ENCODE peak calls at places on chromosome 1, in six cellular contexts. S is uterus; P is NCI-H2081; T is substantia nigra; Z is NCI-H1930; G is naive thymus-derived CD4-positive, alpha-beta T cell. R is an unnamed sample.

GRCh38 chr1:89948726-89949345 is 46.1 kb upstream of the ZNF326 start:
- DNase-seq in S (no peak), G (no peak), Z (no peak), P (no peak), T (no peak), R (no peak)

GRCh38 chr1:54542962-54543539 is 5.0 kb upstream of the ACOT11 start:
- DNase-seq in P (no peak), T (no peak), G (no peak), Z (no peak), S (no peak), R (no peak)

GRCh38 chr1:149962039-149962647 is 25.5 kb upstream of the MTMR11 start:
- DNase-seq in T (no peak), P (peak; percentile 76), S (peak; percentile 60), Z (peak; percentile 31), G (peak; percentile 59), R (peak; percentile 22)

GRCh38 chr1:31102501-31102950 is 37.0 kb upstream of the PUM1 start:
- DNase-seq in G (no peak), S (no peak), P (no peak), T (no peak), Z (no peak), R (no peak)

GRCh38 chr1:93304716-93305138 is 41.0 kb upstream of the DR1 start:
- DNase-seq in Z (peak; percentile 2), T (no peak), P (peak; percentile 39), S (peak; percentile 52), G (peak; percentile 66), R (peak; percentile 4)

GRCh38 chr1:23453455-23454000 is 29.0 kb upstream of the TCEA3 start:
- DNase-seq in P (no peak), S (no peak), G (no peak), T (no peak), Z (no peak), R (no peak)

GRCh38 chr1:22131875-22132486 is 10.9 kb downstream of the WNT4 start:
- DNase-seq in S (no peak), T (no peak), P (peak; percentile 77), Z (no peak), G (peak; percentile 29), R (peak; percentile 34)

GRCh38 chr1:156781585-156782186 is 14.4 kb downstream of the PRCC start:
- DNase-seq in G (no peak), T (no peak), P (no peak), S (no peak), Z (no peak), R (no peak)

GRCh38 chr1:153561401-153561985 is 4.2 kb downstream of the S100A2 start:
- DNase-seq in Z (no peak), G (no peak), T (no peak), P (no peak), S (no peak), R (no peak)

GRCh38 chr1:23168079-23168461 is 586 bp downstream of the LUZP1 start:
- DNase-seq in T (no peak), G (no peak), Z (no peak), P (no peak), S (peak; percentile 40), R (no peak)

R was measured in NCI-H187.